ENCODE peak calls at places on chromosomes 13 and 19, in four cellular contexts. One of them, this sample, is unnamed.

GRCh38 chr13:83377486-83377885 is 504.8 kb downstream of the SLITRK1 start:
- DNase-seq in T-helper 9 cell: no peak
- DNase-seq in smooth muscle cell of the brain vasculature: no peak
- DNase-seq in body of pancreas: no peak
- DNase-seq in this sample: no peak

GRCh38 chr13:68584776-68585175 is 1354.6 kb upstream of the PCDH9 start:
- DNase-seq in T-helper 9 cell: no peak
- DNase-seq in smooth muscle cell of the brain vasculature: no peak
- DNase-seq in body of pancreas: no peak
- DNase-seq in this sample: no peak

GRCh38 chr13:110108348-110109139 is 198.4 kb downstream of the COL4A1 start:
- DNase-seq in T-helper 9 cell: no peak
- DNase-seq in smooth muscle cell of the brain vasculature: peak
- DNase-seq in body of pancreas: peak
- DNase-seq in this sample: peak

GRCh38 chr13:42380420-42381164 is 108.6 kb downstream of the AKAP11 start:
- DNase-seq in T-helper 9 cell: no peak
- DNase-seq in smooth muscle cell of the brain vasculature: no peak
- DNase-seq in body of pancreas: no peak
- DNase-seq in this sample: no peak

GRCh38 chr13:61142506-61142905 is 273.1 kb downstream of the PCDH20 start:
- DNase-seq in T-helper 9 cell: no peak
- DNase-seq in smooth muscle cell of the brain vasculature: no peak
- DNase-seq in body of pancreas: no peak
- DNase-seq in this sample: no peak

GRCh38 chr19:35059006-35059798 is 17.7 kb downstream of the HPN start:
- DNase-seq in T-helper 9 cell: no peak
- DNase-seq in smooth muscle cell of the brain vasculature: no peak
- DNase-seq in body of pancreas: no peak
- DNase-seq in this sample: no peak

GRCh38 chr13:72495681-72496080 is 231.7 kb downstream of the MZT1 start:
- DNase-seq in T-helper 9 cell: no peak
- DNase-seq in smooth muscle cell of the brain vasculature: no peak
- DNase-seq in body of pancreas: no peak
- DNase-seq in this sample: no peak

GRCh38 chr13:28741080-28741479 is 22.3 kb upstream of the SLC46A3 start:
- DNase-seq in T-helper 9 cell: no peak
- DNase-seq in smooth muscle cell of the brain vasculature: no peak
- DNase-seq in body of pancreas: no peak
- DNase-seq in this sample: no peak

GRCh38 chr13:66139701-66140100 is 1090.4 kb downstream of the PCDH9 start:
- DNase-seq in T-helper 9 cell: no peak
- DNase-seq in smooth muscle cell of the brain vasculature: no peak
- DNase-seq in body of pancreas: no peak
- DNase-seq in this sample: no peak

GRCh38 chr19:15641901-15642491 is 1.3 kb downstream of the CYP4F3 start:
- DNase-seq in T-helper 9 cell: no peak
- DNase-seq in smooth muscle cell of the brain vasculature: no peak
- DNase-seq in body of pancreas: no peak
- DNase-seq in this sample: no peak

GRCh38 chr13:44365899-44366298 is 7.7 kb upstream of the SERP2 start:
- DNase-seq in T-helper 9 cell: no peak
- DNase-seq in smooth muscle cell of the brain vasculature: no peak
- DNase-seq in body of pancreas: no peak
- DNase-seq in this sample: no peak

GRCh38 chr13:98556417-98556816 is 20.5 kb downstream of the STK24 start:
- DNase-seq in T-helper 9 cell: no peak
- DNase-seq in smooth muscle cell of the brain vasculature: no peak
- DNase-seq in body of pancreas: no peak
- DNase-seq in this sample: no peak

GRCh38 chr19:7871530-7872305 is 2.5 kb downstream of the PRR36 start:
- DNase-seq in T-helper 9 cell: peak
- DNase-seq in smooth muscle cell of the brain vasculature: peak
- DNase-seq in body of pancreas: peak
- DNase-seq in this sample: peak

GRCh38 chr13:95087746-95088305 is 213.4 kb downstream of the ABCC4 start:
- DNase-seq in T-helper 9 cell: no peak
- DNase-seq in smooth muscle cell of the brain vasculature: no peak
- DNase-seq in body of pancreas: no peak
- DNase-seq in this sample: no peak

GRCh38 chr19:2461751-2462634 is 5.2 kb upstream of the LMNB2 start:
- DNase-seq in T-helper 9 cell: peak
- DNase-seq in smooth muscle cell of the brain vasculature: no peak
- DNase-seq in body of pancreas: peak
- DNase-seq in this sample: peak

GRCh38 chr13:71217827-71218226 is 649.2 kb downstream of the DACH1 start:
- DNase-seq in T-helper 9 cell: no peak
- DNase-seq in smooth muscle cell of the brain vasculature: no peak
- DNase-seq in body of pancreas: peak
- DNase-seq in this sample: no peak

GRCh38 chr13:44165895-44166496 is 207.6 kb upstream of the SERP2 start:
- DNase-seq in T-helper 9 cell: no peak
- DNase-seq in smooth muscle cell of the brain vasculature: no peak
- DNase-seq in body of pancreas: no peak
- DNase-seq in this sample: no peak

GRCh38 chr19:11375143-11375948 is 880 bp downstream of the SWSAP1 start:
- DNase-seq in T-helper 9 cell: peak
- DNase-seq in smooth muscle cell of the brain vasculature: no peak
- DNase-seq in body of pancreas: peak
- DNase-seq in this sample: no peak

GRCh38 chr19:50686310-50687032 is 33.1 kb downstream of the SHANK1 start:
- DNase-seq in T-helper 9 cell: no peak
- DNase-seq in smooth muscle cell of the brain vasculature: no peak
- DNase-seq in body of pancreas: no peak
- DNase-seq in this sample: no peak

GRCh38 chr13:26978081-26978860 is 193.3 kb downstream of the USP12 start:
- DNase-seq in T-helper 9 cell: no peak
- DNase-seq in smooth muscle cell of the brain vasculature: no peak
- DNase-seq in body of pancreas: no peak
- DNase-seq in this sample: no peak

GRCh38 chr19:31461814-31462539 is 112.7 kb upstream of the TSHZ3 start:
- DNase-seq in T-helper 9 cell: no peak
- DNase-seq in smooth muscle cell of the brain vasculature: no peak
- DNase-seq in body of pancreas: no peak
- DNase-seq in this sample: no peak

GRCh38 chr19:13051581-13052165 is 51.0 kb downstream of the LYL1 start:
- DNase-seq in T-helper 9 cell: no peak
- DNase-seq in smooth muscle cell of the brain vasculature: no peak
- DNase-seq in body of pancreas: peak
- DNase-seq in this sample: no peak

GRCh38 chr13:26899153-26899552 is 138.6 kb upstream of the GPR12 start:
- DNase-seq in T-helper 9 cell: no peak
- DNase-seq in smooth muscle cell of the brain vasculature: no peak
- DNase-seq in body of pancreas: no peak
- DNase-seq in this sample: no peak

GRCh38 chr13:43981091-43981490 is 101.4 kb downstream of the LACC1 start:
- DNase-seq in T-helper 9 cell: no peak
- DNase-seq in smooth muscle cell of the brain vasculature: no peak
- DNase-seq in body of pancreas: no peak
- DNase-seq in this sample: no peak

GRCh38 chr19:45973564-45974338 is at the start of gene NOVA2:
- DNase-seq in T-helper 9 cell: no peak
- DNase-seq in smooth muscle cell of the brain vasculature: no peak
- DNase-seq in body of pancreas: peak
- DNase-seq in this sample: no peak

GRCh38 chr19:39304185-39304513 is 7.9 kb downstream of the IFNL1 start:
- DNase-seq in T-helper 9 cell: no peak
- DNase-seq in smooth muscle cell of the brain vasculature: no peak
- DNase-seq in body of pancreas: no peak
- DNase-seq in this sample: no peak

GRCh38 chr13:39036212-39036611 is 1.7 kb downstream of the PROSER1 start:
- DNase-seq in T-helper 9 cell: no peak
- DNase-seq in smooth muscle cell of the brain vasculature: no peak
- DNase-seq in body of pancreas: peak
- DNase-seq in this sample: no peak

GRCh38 chr13:50892162-50892944 is 17.2 kb upstream of the RNASEH2B start:
- DNase-seq in T-helper 9 cell: peak
- DNase-seq in smooth muscle cell of the brain vasculature: no peak
- DNase-seq in body of pancreas: no peak
- DNase-seq in this sample: no peak

GRCh38 chr19:53086949-53087348 is 16.3 kb downstream of the ZNF160 start:
- DNase-seq in T-helper 9 cell: no peak
- DNase-seq in smooth muscle cell of the brain vasculature: no peak
- DNase-seq in body of pancreas: peak
- DNase-seq in this sample: no peak

GRCh38 chr13:72514141-72514540 is 213.3 kb downstream of the MZT1 start:
- DNase-seq in T-helper 9 cell: no peak
- DNase-seq in smooth muscle cell of the brain vasculature: peak
- DNase-seq in body of pancreas: no peak
- DNase-seq in this sample: no peak

GRCh38 chr13:31046711-31047279 is 114.3 kb downstream of the TEX26 start:
- DNase-seq in T-helper 9 cell: no peak
- DNase-seq in smooth muscle cell of the brain vasculature: no peak
- DNase-seq in body of pancreas: peak
- DNase-seq in this sample: peak

GRCh38 chr19:12800344-12800732 is 1.3 kb downstream of the PRDX2 start:
- DNase-seq in T-helper 9 cell: no peak
- DNase-seq in smooth muscle cell of the brain vasculature: no peak
- DNase-seq in body of pancreas: no peak
- DNase-seq in this sample: no peak

This sample was measured in NCI-H187 treated with DMSO at 0.1 percent for 48 hours.